ENCODE peak calls at places on chromosomes 7 and 10, in five cellular contexts. M is ascending aorta, H is prostate gland, G is Karpas-422, B is stomach. C is an unnamed sample.

GRCh38 chr10:53477313-53477675 is 704.7 kb upstream of the MBL2 start:
- DNase-seq in H (no peak), G (no peak), M (no peak), B (no peak), C (no peak)

GRCh38 chr7:6271091-6271658 is 1.2 kb downstream of the CYTH3 start:
- DNase-seq in M (peak; percentile 90), B (peak; percentile 55), H (no peak), G (peak; percentile 43), C (peak; percentile 38)

GRCh38 chr7:121021266-121021969 is 32.9 kb downstream of the CPED1 start:
- DNase-seq in G (no peak), B (no peak), M (no peak), H (no peak), C (no peak)

GRCh38 chr7:70143089-70144044 is 545.1 kb downstream of the AUTS2 start:
- DNase-seq in H (no peak), G (no peak), B (no peak), M (no peak), C (no peak)

GRCh38 chr10:28677889-28678686 is 767 bp downstream of the BAMBI start:
- DNase-seq in M (no peak), B (peak; percentile 31), G (no peak), H (peak; percentile 16), C (peak; percentile 2)

GRCh38 chr10:93926613-93927012 is 32.8 kb downstream of the SLC35G1 start:
- DNase-seq in H (no peak), M (no peak), B (no peak), G (no peak), C (no peak)

GRCh38 chr7:84678841-84679240 is 484.3 kb upstream of the SEMA3A start:
- DNase-seq in B (no peak), H (no peak), G (no peak), M (no peak), C (no peak)

GRCh38 chr10:22606164-22606614 is 108.2 kb downstream of the PIP4K2A start:
- DNase-seq in B (no peak), G (no peak), M (peak; percentile 76), H (no peak), C (peak; percentile 47)

GRCh38 chr7:7504910-7505704 is 30.6 kb downstream of the COL28A1 start:
- DNase-seq in H (no peak), G (no peak), B (no peak), M (no peak), C (no peak)

GRCh38 chr10:74896788-74897527 is 70.6 kb downstream of the KAT6B start:
- DNase-seq in H (no peak), M (no peak), G (no peak), B (no peak), C (no peak)

GRCh38 chr7:118858651-118859149 is 634.2 kb downstream of the ANKRD7 start:
- DNase-seq in B (no peak), H (no peak), M (no peak), G (no peak), C (no peak)

GRCh38 chr10:67818323-67818722 is 19.7 kb downstream of the DNAJC12 start:
- DNase-seq in M (no peak), B (no peak), G (no peak), H (no peak), C (no peak)

DNA sequence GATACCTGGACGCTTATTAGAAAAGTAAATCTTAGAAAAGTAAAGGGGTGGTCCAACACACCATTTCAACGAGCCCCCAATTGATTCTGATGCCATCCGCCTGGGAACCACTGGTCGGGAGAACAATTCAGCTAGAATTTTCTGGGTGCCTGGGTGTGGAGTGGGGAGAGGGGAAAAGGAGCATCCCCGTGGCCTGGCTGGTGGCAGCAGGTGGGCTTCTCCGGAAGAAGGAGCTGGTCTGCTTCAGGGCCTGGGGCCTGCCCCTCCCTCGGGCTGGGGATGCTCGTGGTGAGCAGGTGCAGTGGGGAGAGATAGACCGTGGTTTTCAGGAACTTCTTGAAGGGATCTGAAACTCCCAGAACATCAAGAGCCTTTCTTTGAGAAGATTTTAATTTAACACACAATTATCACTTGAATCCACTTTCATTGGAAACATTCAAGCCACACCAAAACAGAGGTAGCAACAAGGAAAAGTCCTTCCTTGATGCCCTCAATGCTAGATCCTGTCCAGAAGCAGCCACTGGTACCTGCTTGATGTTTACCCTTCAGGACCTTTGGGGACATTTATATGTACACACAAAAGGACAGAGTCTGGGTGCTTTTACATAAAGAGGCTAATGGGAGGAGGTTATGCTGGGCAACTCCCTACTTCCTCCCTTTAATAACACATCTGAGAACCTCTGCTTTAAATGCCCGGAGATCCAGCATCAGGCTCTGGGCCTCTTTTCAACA is 39.7 kb upstream of the DUSP5 start:
- DNase-seq in B (no peak), M (peak; percentile 16), H (no peak), G (no peak), C (no peak)
- H3K4me1 ChIP-seq in B (no peaks in the 10 kb centered on the region), M (no peaks in the 10 kb centered on the region), H (no peaks in the 10 kb centered on the region), G (peaks cover 29% of the 10 kb centered on the region), C (peaks cover 12% of the 10 kb centered on the region)

GRCh38 chr7:22219036-22219435 is 137.9 kb downstream of the RAPGEF5 start:
- DNase-seq in H (no peak), G (no peak), B (no peak), M (no peak), C (no peak)

GRCh38 chr7:22216832-22217475 is 140.0 kb downstream of the RAPGEF5 start:
- DNase-seq in H (no peak), M (no peak), B (no peak), G (no peak), C (no peak)

GRCh38 chr7:22219739-22220493 is 137.0 kb downstream of the RAPGEF5 start:
- DNase-seq in G (no peak), M (no peak), H (no peak), B (no peak), C (no peak)

GRCh38 chr7:22223841-22224240 is 133.1 kb downstream of the RAPGEF5 start:
- DNase-seq in B (no peak), G (no peak), H (no peak), M (no peak), C (no peak)

GRCh38 chr7:22220947-22221346 is 136.0 kb downstream of the RAPGEF5 start:
- DNase-seq in M (no peak), G (no peak), B (no peak), H (no peak), C (no peak)
- H3K4me3 ChIP-seq in M (no peak overlapping the region), G (no peak overlapping the region), B (no peak overlapping the region), H (no peak overlapping the region), C (no peak overlapping the region)

GRCh38 chr10:14571866-14572507 is 202.7 kb downstream of the FAM107B start:
- DNase-seq in M (peak; percentile 79), B (peak; percentile 92), G (no peak), H (peak; percentile 94), C (peak; percentile 86)

GRCh38 chr10:14566498-14566897 is 208.2 kb downstream of the FAM107B start:
- DNase-seq in H (no peak), G (no peak), B (no peak), M (no peak), C (no peak)

GRCh38 chr10:14570800-14571199 is 203.9 kb downstream of the FAM107B start:
- DNase-seq in B (no peak), M (no peak), H (no peak), G (no peak), C (no peak)

GRCh38 chr10:14567421-14567820 is 207.3 kb downstream of the FAM107B start:
- DNase-seq in M (no peak), B (no peak), G (no peak), H (no peak), C (no peak)

GRCh38 chr10:14569274-14570060 is 205.2 kb downstream of the FAM107B start:
- DNase-seq in G (no peak), M (no peak), B (peak; percentile 75), H (peak; percentile 70), C (no peak)
- H3K27ac ChIP-seq in G (no peak overlapping the region), M (no peak overlapping the region), B (peak overlapping the region; percentile 86), H (peak overlapping the region; percentile 93), C (peak overlapping the region; percentile 89)

GRCh38 chr10:4998671-4999070 is 5.0 kb downstream of the AKR1C2 start:
- DNase-seq in B (no peak), G (no peak), H (no peak), M (no peak), C (no peak)
- H3K4me1 ChIP-seq in B (no peaks in the 10 kb centered on the region), G (no peaks in the 10 kb centered on the region), H (no peaks in the 10 kb centered on the region), M (no peaks in the 10 kb centered on the region), C (no peaks in the 10 kb centered on the region)

GRCh38 chr10:127148933-127149220 is 47.5 kb downstream of the INSYN2A start:
- DNase-seq in M (no peak), B (no peak), G (no peak), H (no peak), C (no peak)
- H3K4me3 ChIP-seq in M (no peak overlapping the region), B (no peak overlapping the region), G (no peak overlapping the region), H (no peak overlapping the region), C (no peak overlapping the region)

GRCh38 chr10:104267721-104268690 is 978 bp upstream of the GSTO2 start:
- DNase-seq in G (no peak), B (no peak), H (no peak), M (no peak), C (no peak)
- H3K27ac ChIP-seq in G (no peak overlapping the region), B (peak overlapping the region; percentile 94), H (peak overlapping the region; percentile 43), M (peak overlapping the region; percentile 97), C (peak overlapping the region; percentile 94)